ENCODE peak calls at places on chromosome 3, in ten cellular contexts. U is dorsolateral prefrontal cortex; H is amygdala; Z is stimulated activated CD4-positive, alpha-beta T cell treated with anti-CD3 and anti-CD28 coated beads, Interleukin-4, amount 100 ng/mL, for 1 hour; L is ecto neural progenitor cell; Y is ureter; G is activated CD8-positive, alpha-beta memory T cell treated with anti-CD3 and anti-CD28 coated beads, Interleukin-2, amount 50 U/mL, for 4 hours; S is lower leg skin; F is fibroblast of pulmonary artery; M is activated gamma-delta T cell treated with anti-CD3 and anti-CD28 coated beads, Interleukin-2, amount 50 U/mL, for 16 hours. A is an unnamed sample.

GRCh38 chr3:193214445-193214844 is 26.6 kb upstream of the PLAAT1 start:
- DNase-seq in U (no peak), H (no peak), Z (no peak), L (no peak), Y (no peak), G (no peak), S (no peak), F (no peak), M (no peak), A (no peak)

GRCh38 chr3:53073553-53074365 is 27.9 kb upstream of the SFMBT1 start:
- DNase-seq in U (no peak), H (no peak), Z (no peak), L (no peak), Y (no peak), G (no peak), S (no peak), F (no peak), M (no peak), A (peak; percentile 20)

GRCh38 chr3:34256021-34256420 is 457.6 kb downstream of the PDCD6IP start:
- DNase-seq in U (no peak), H (no peak), Z (no peak), L (no peak), Y (no peak), G (no peak), S (no peak), F (no peak), M (no peak), A (no peak)

GRCh38 chr3:177351757-177352158 is 154.5 kb upstream of the TBL1XR1 start:
- DNase-seq in U (no peak), H (no peak), Z (no peak), L (no peak), Y (no peak), G (no peak), S (no peak), F (no peak), M (no peak), A (no peak)

GRCh38 chr3:4340411-4341335 is 37.5 kb downstream of the SETMAR start:
- DNase-seq in U (no peak), H (no peak), Z (no peak), L (no peak), Y (no peak), G (no peak), S (no peak), F (peak; percentile 63), M (no peak), A (no peak)

GRCh38 chr3:24100694-24101402 is 155.8 kb downstream of the NR1D2 start:
- DNase-seq in U (no peak), H (no peak), Z (no peak), L (no peak), Y (no peak), G (no peak), S (no peak), F (peak; percentile 28), M (no peak), A (no peak)

GRCh38 chr3:29140706-29141105 is 140.2 kb upstream of the RBMS3 start:
- DNase-seq in U (no peak), H (no peak), Z (no peak), L (no peak), Y (no peak), G (no peak), S (no peak), F (peak; percentile 17), M (no peak), A (no peak)

GRCh38 chr3:128123231-128123537 is 428 bp downstream of the RUVBL1 start:
- DNase-seq in U (no peak), H (no peak), Z (no peak), L (no peak), Y (no peak), G (no peak), S (no peak), F (no peak), M (no peak), A (no peak)

GRCh38 chr3:136804813-136805212 is 14.1 kb upstream of the SLC35G2 start:
- DNase-seq in U (no peak), H (no peak), Z (no peak), L (no peak), Y (no peak), G (no peak), S (no peak), F (no peak), M (no peak), A (no peak)

GRCh38 chr3:42174679-42175660 is 83.8 kb downstream of the TRAK1 start:
- DNase-seq in U (no peak), H (no peak), Z (no peak), L (no peak), Y (no peak), G (no peak), S (no peak), F (no peak), M (no peak), A (no peak)

GRCh38 chr3:192042116-192042515 is 581.2 kb downstream of the PYDC2 start:
- DNase-seq in U (no peak), H (no peak), Z (no peak), L (no peak), Y (no peak), G (no peak), S (no peak), F (no peak), M (no peak), A (no peak)

GRCh38 chr3:129690406-129690805 is 83.9 kb upstream of the PLXND1 start:
- DNase-seq in U (no peak), H (peak; percentile 0), Z (no peak), L (no peak), Y (no peak), G (peak; percentile 20), S (no peak), F (peak; percentile 77), M (peak; percentile 11), A (peak; percentile 60)

GRCh38 chr3:52237659-52238172 is 1.2 kb downstream of the TWF2 start:
- DNase-seq in U (peak; percentile 73), H (no peak), Z (no peak), L (no peak), Y (peak; percentile 87), G (no peak), S (peak; percentile 95), F (peak; percentile 82), M (no peak), A (peak; percentile 68)

GRCh38 chr3:170709046-170709445 is 123.2 kb upstream of the SLC7A14 start:
- DNase-seq in U (no peak), H (no peak), Z (no peak), L (no peak), Y (no peak), G (no peak), S (no peak), F (peak; percentile 89), M (no peak), A (no peak)